ENCODE peak calls at places on chromosomes 11 and 22, in ten cellular contexts. V is spleen; H is stimulated activated CD4-positive, alpha-beta T cell treated with anti-CD3 and anti-CD28 coated beads, Interleukin-15, amount 100 ng/mL, for 1 hour; R is right lobe of liver; T is left ventricle myocardium inferior; W is EL; M is COR-L47; G is NCI-H1436; E is H7; N is activated naive CD8-positive, alpha-beta T cell treated with anti-CD3 and anti-CD28 coated beads, Interleukin-2, amount 50 U/mL, for 24 hours. B is an unnamed sample.

GRCh38 chr11:67418476-67419281 is 3.2 kb downstream of the CARNS1 start:
- DNase-seq in G (no peak), R (peak; percentile 64), N (peak; percentile 44), E (no peak), H (no peak), M (no peak), V (peak; percentile 93), W (no peak), T (peak; percentile 58), B (no peak)

GRCh38 chr22:38657248-38657909 is 941 bp downstream of the CBY1 start:
- DNase-seq in E (peak; percentile 66), W (peak; percentile 36), M (peak; percentile 11), R (peak; percentile 24), G (no peak), T (no peak), H (peak; percentile 1), N (peak; percentile 53), V (peak; percentile 77), B (peak; percentile 34)

GRCh38 chr11:1780700-1781592 is 17.2 kb upstream of the CTSD start:
- DNase-seq in G (no peak), N (no peak), M (no peak), E (peak; percentile 50), R (peak; percentile 67), T (no peak), H (no peak), W (no peak), V (peak; percentile 89), B (no peak)

GRCh38 chr22:50197856-50198623 is 2.8 kb upstream of the SELENOO start:
- DNase-seq in V (peak; percentile 82), T (no peak), N (no peak), E (no peak), G (no peak), M (no peak), W (no peak), H (no peak), R (no peak), B (no peak)

GRCh38 chr22:39351689-39352214 is 2.0 kb downstream of the SYNGR1 start:
- DNase-seq in M (no peak), T (no peak), H (no peak), R (no peak), N (peak; percentile 30), G (peak; percentile 46), E (peak; percentile 72), V (peak; percentile 89), W (peak; percentile 81), B (no peak)

GRCh38 chr11:114159320-114159719 is 99.8 kb downstream of the ZBTB16 start:
- DNase-seq in W (no peak), N (no peak), T (no peak), E (no peak), R (no peak), G (no peak), M (no peak), H (no peak), V (no peak), B (no peak)

GRCh38 chr11:17898071-17898470 is 114.8 kb downstream of the SERGEF start:
- DNase-seq in T (no peak), R (no peak), G (no peak), W (no peak), V (no peak), H (no peak), M (no peak), E (no peak), N (no peak), B (no peak)

GRCh38 chr11:88543902-88544655 is 206.5 kb upstream of the CTSC start:
- DNase-seq in T (peak; percentile 67), G (peak; percentile 46), W (peak; percentile 93), N (peak; percentile 73), H (peak; percentile 55), M (peak; percentile 84), V (peak; percentile 84), E (peak; percentile 47), R (peak; percentile 69), B (peak; percentile 38)

GRCh38 chr11:102256251-102256650 is 61.0 kb upstream of the BIRC3 start:
- DNase-seq in E (no peak), W (peak; percentile 84), R (no peak), M (no peak), T (no peak), N (no peak), H (no peak), G (no peak), V (no peak), B (no peak)

GRCh38 chr11:116073854-116074837 is 569.9 kb upstream of the CADM1 start:
- DNase-seq in W (no peak), N (no peak), E (no peak), V (no peak), G (peak; percentile 33), H (no peak), M (peak; percentile 83), R (peak; percentile 25), T (peak; percentile 47), B (no peak)

GRCh38 chr11:111945198-111945597 is 8.1 kb downstream of the DIXDC1 start:
- DNase-seq in W (no peak), R (no peak), V (no peak), H (no peak), E (no peak), M (no peak), T (no peak), G (no peak), N (no peak), B (no peak)

GRCh38 chr22:17171016-17171312 is 11.9 kb upstream of the HDHD5 start:
- DNase-seq in V (no peak), M (no peak), T (no peak), E (no peak), N (no peak), R (peak; percentile 85), H (no peak), G (no peak), W (no peak), B (no peak)

GRCh38 chr22:36144886-36145541 is 15.5 kb downstream of the APOL3 start:
- DNase-seq in N (peak; percentile 42), M (peak; percentile 45), G (peak; percentile 34), H (no peak), R (peak; percentile 44), T (peak; percentile 51), V (peak; percentile 81), E (peak; percentile 72), W (peak; percentile 76), B (peak; percentile 38)

GRCh38 chr22:17114958-17115235 is 6.3 kb downstream of the TMEM121B start:
- DNase-seq in V (peak; percentile 41), M (no peak), H (no peak), N (no peak), T (no peak), W (no peak), E (peak; percentile 6), G (no peak), R (no peak), B (no peak)

GRCh38 chr11:95456704-95457491 is 225.9 kb upstream of the SESN3 start:
- DNase-seq in R (no peak), M (no peak), V (no peak), W (no peak), G (no peak), H (no peak), N (no peak), T (no peak), E (no peak), B (no peak)

GRCh38 chr22:31616315-31616980 is 45.6 kb downstream of the PISD start:
- DNase-seq in G (no peak), H (no peak), T (no peak), N (peak; percentile 61), V (peak; percentile 85), M (no peak), R (no peak), E (peak; percentile 52), W (no peak), B (no peak)